ENCODE peak calls at places on chromosomes 5 and 9, in five cellular contexts. B is RWPE1; O is T-helper 2 cell; X is aorta; H is CD4-positive, alpha-beta T cell. D is an unnamed sample.

GRCh38 chr5:42483472-42484154 is 60.4 kb downstream of the GHR start:
- DNase-seq in B (no peak), O (no peak), X (no peak), H (no peak), D (no peak)

GRCh38 chr5:126028336-126028735 is 394.9 kb upstream of the GRAMD2B start:
- DNase-seq in B (no peak), O (no peak), X (no peak), H (no peak), D (no peak)

GRCh38 chr5:100761192-100761591 is 141.9 kb downstream of the ST8SIA4 start:
- DNase-seq in B (no peak), O (no peak), X (no peak), H (no peak), D (no peak)

GRCh38 chr9:38215465-38215864 is 146.4 kb upstream of the SHB start:
- DNase-seq in B (no peak), O (no peak), X (no peak), H (no peak), D (no peak)

GRCh38 chr5:79802995-79803394 is 113.4 kb downstream of the CMYA5 start:
- DNase-seq in B (no peak), O (no peak), X (no peak), H (no peak), D (no peak)

GRCh38 chr9:362936-363335 is 148.3 kb downstream of the DOCK8 start:
- DNase-seq in B (no peak), O (no peak), X (no peak), H (no peak), D (no peak)

GRCh38 chr5:32777733-32778132 is 66.6 kb downstream of the NPR3 start:
- DNase-seq in B (no peak), O (no peak), X (no peak), H (no peak), D (no peak)

GRCh38 chr5:171387970-171388815 is 544 bp downstream of the NPM1 start:
- DNase-seq in B (peak; percentile 85), O (peak; percentile 90), X (peak; percentile 92), H (peak; percentile 74), D (peak; percentile 90)

GRCh38 chr5:159713254-159713653 is 203.0 kb upstream of the ADRA1B start:
- DNase-seq in B (no peak), O (no peak), X (no peak), H (no peak), D (no peak)

GRCh38 chr9:31683126-31683525 is 701.3 kb upstream of the ACO1 start:
- DNase-seq in B (no peak), O (no peak), X (no peak), H (no peak), D (no peak)

GRCh38 chr5:159451197-159452052 is 121.1 kb upstream of the IL12B start:
- DNase-seq in B (peak; percentile 93), O (no peak), X (no peak), H (no peak), D (no peak)

GRCh38 chr5:77312411-77312810 is 101.9 kb downstream of the PDE8B start:
- DNase-seq in B (peak; percentile 57), O (no peak), X (no peak), H (no peak), D (no peak)

GRCh38 chr5:75756991-75757390 is 39.8 kb upstream of the POC5 start:
- DNase-seq in B (no peak), O (no peak), X (no peak), H (no peak), D (no peak)

GRCh38 chr5:10351199-10351881 is 2.2 kb upstream of the MARCHF6 start:
- DNase-seq in B (peak; percentile 55), O (no peak), X (no peak), H (no peak), D (no peak)

GRCh38 chr5:97877578-97877977 is 694.5 kb upstream of the RIOK2 start:
- DNase-seq in B (no peak), O (no peak), X (no peak), H (no peak), D (no peak)

GRCh38 chr9:108444400-108445358 is 411.1 kb downstream of the ACTL7B start:
- DNase-seq in B (peak; percentile 94), O (no peak), X (peak; percentile 68), H (no peak), D (peak; percentile 62)

GRCh38 chr5:72178910-72179815 is 71.9 kb downstream of the MAP1B start:
- DNase-seq in B (peak; percentile 89), O (no peak), X (peak; percentile 94), H (no peak), D (peak; percentile 85)

GRCh38 chr5:139094154-139095131 is 103.7 kb downstream of the SIL1 start:
- DNase-seq in B (no peak), O (no peak), X (no peak), H (no peak), D (no peak)

GRCh38 chr5:92560698-92561361 is 1020.2 kb downstream of the NR2F1-AS1 start:
- DNase-seq in B (no peak), O (no peak), X (no peak), H (no peak), D (no peak)

GRCh38 chr9:88387733-88388202 is 476 bp upstream of the SPIN1 start:
- DNase-seq in B (peak; percentile 61), O (no peak), X (peak; percentile 84), H (peak; percentile 45), D (peak; percentile 68)

GRCh38 chr5:150589791-150590601 is 50.5 kb upstream of the SYNPO start:
- DNase-seq in B (no peak), O (no peak), X (peak; percentile 87), H (no peak), D (peak; percentile 55)

GRCh38 chr5:116032094-116032517 is at the start of gene ARL14EPL:
- DNase-seq in B (peak; percentile 72), O (no peak), X (peak; percentile 70), H (no peak), D (no peak)

GRCh38 chr9:108272350-108272899 is 583.4 kb downstream of the ACTL7B start:
- DNase-seq in B (peak; percentile 87), O (no peak), X (no peak), H (no peak), D (no peak)

GRCh38 chr9:5920860-5921328 is 30.2 kb downstream of the MLANA start:
- DNase-seq in B (no peak), O (no peak), X (no peak), H (no peak), D (no peak)

GRCh38 chr5:157280511-157280910 is 14.6 kb downstream of the CYFIP2 start:
- DNase-seq in B (no peak), O (no peak), X (no peak), H (no peak), D (no peak)

GRCh38 chr9:21788752-21789151 is 13.7 kb upstream of the MTAP start:
- DNase-seq in B (no peak), O (no peak), X (no peak), H (no peak), D (no peak)

GRCh38 chr9:15606667-15607472 is 54.0 kb downstream of the CCDC171 start:
- DNase-seq in B (peak; percentile 21), O (peak; percentile 62), X (no peak), H (no peak), D (no peak)

GRCh38 chr5:9903806-9904205 is 273.7 kb upstream of the TAS2R1 start:
- DNase-seq in B (no peak), O (no peak), X (no peak), H (no peak), D (no peak)

GRCh38 chr9:6549106-6549505 is 96.4 kb downstream of the GLDC start:
- DNase-seq in B (no peak), O (no peak), X (no peak), H (no peak), D (no peak)

GRCh38 chr9:123027517-123027916 is 6.0 kb upstream of the GPR21 start:
- DNase-seq in B (no peak), O (no peak), X (no peak), H (no peak), D (no peak)

GRCh38 chr5:72268753-72269410 is 51.2 kb downstream of the MRPS27 start:
- DNase-seq in B (peak; percentile 41), O (peak; percentile 45), X (no peak), H (peak; percentile 4), D (no peak)

GRCh38 chr9:34363619-34364351 is 12.9 kb downstream of the MYORG start:
- DNase-seq in B (no peak), O (no peak), X (no peak), H (no peak), D (no peak)

GRCh38 chr5:124740991-124741583 is 5.4 kb downstream of the ZNF608 start:
- DNase-seq in B (peak; percentile 76), O (no peak), X (no peak), H (no peak), D (no peak)

GRCh38 chr9:98135938-98136337 is 16.9 kb upstream of the TRIM14 start:
- DNase-seq in B (no peak), O (no peak), X (no peak), H (no peak), D (no peak)

GRCh38 chr9:105757496-105758251 is 63.3 kb downstream of the TMEM38B start:
- DNase-seq in B (no peak), O (peak; percentile 22), X (no peak), H (no peak), D (no peak)

GRCh38 chr9:77726289-77726688 is 78.2 kb upstream of the GNA14 start:
- DNase-seq in B (no peak), O (no peak), X (no peak), H (no peak), D (no peak)

GRCh38 chr5:1010181-1010510 is 1.5 kb downstream of the NKD2 start:
- DNase-seq in B (no peak), O (no peak), X (peak; percentile 31), H (no peak), D (no peak)

GRCh38 chr5:175129619-175130018 is 314.4 kb downstream of the DRD1 start:
- DNase-seq in B (no peak), O (no peak), X (no peak), H (no peak), D (no peak)